ENCODE peak calls at places on chromosomes 1 and 21, in nine cellular contexts. M is tibial artery, L is fibroblast of lung, G is fibroblast of pulmonary artery, B is GM12865, Y is BE2C, D is breast epithelium, Q is lung, I is HFFc6. Z is an unnamed sample.

GRCh38 chr1:201630582-201630981 is 91.7 kb downstream of the NAV1 start:
- DNase-seq in D (no peak), L (no peak), M (no peak), Y (no peak), Q (no peak), B (no peak), G (no peak), I (no peak), Z (no peak)

GRCh38 chr1:20702416-20702815 is 15.4 kb downstream of the KIF17 start:
- DNase-seq in L (peak), M (no peak), I (peak), B (no peak), G (peak), D (no peak), Q (no peak), Y (no peak), Z (no peak)

GRCh38 chr21:13937236-13937635 is 273.5 kb downstream of the LIPI start:
- DNase-seq in Y (no peak), I (no peak), Q (no peak), L (no peak), B (no peak), M (no peak), G (no peak), D (no peak), Z (peak)

GRCh38 chr1:220999872-221000863 is 120.9 kb downstream of the HLX start:
- DNase-seq in G (peak), I (no peak), Y (no peak), B (no peak), D (no peak), L (peak), M (no peak), Q (peak), Z (no peak)

GRCh38 chr1:225596152-225596551 is 56.8 kb downstream of the ENAH start:
- DNase-seq in B (no peak), I (no peak), D (no peak), L (no peak), M (no peak), Y (no peak), G (no peak), Q (no peak), Z (no peak)

GRCh38 chr1:235295902-235296350 is 32.1 kb downstream of the ARID4B start:
- DNase-seq in M (no peak), L (peak), I (peak), D (peak), Q (no peak), B (no peak), Y (no peak), G (peak), Z (no peak)

GRCh38 chr21:45278156-45278911 is 9.4 kb downstream of the POFUT2 start:
- DNase-seq in G (no peak), Y (no peak), M (peak), Q (no peak), D (no peak), B (no peak), I (no peak), L (no peak), Z (no peak)

GRCh38 chr1:3656450-3657095 is 4.3 kb downstream of the TP73 start:
- DNase-seq in Q (no peak), I (no peak), B (peak), L (no peak), Y (no peak), G (no peak), M (no peak), D (no peak), Z (no peak)

GRCh38 chr1:58883037-58883887 is 99.4 kb upstream of the JUN start:
- DNase-seq in Q (peak), I (peak), M (peak), D (peak), B (no peak), G (peak), Y (no peak), L (peak), Z (no peak)

GRCh38 chr1:32242341-32242851 is 4.6 kb upstream of the FAM167B start:
- DNase-seq in G (peak), D (no peak), I (no peak), B (peak), M (no peak), L (peak), Q (no peak), Y (no peak), Z (no peak)

GRCh38 chr1:12595839-12596821 is 21.9 kb downstream of the DHRS3 start:
- DNase-seq in G (peak), I (peak), Y (peak), Q (peak), M (peak), B (peak), D (peak), L (peak), Z (no peak)

GRCh38 chr21:46067505-46068201 is 30.3 kb upstream of the COL6A2 start:
- DNase-seq in B (no peak), Q (no peak), L (no peak), D (no peak), I (no peak), M (peak), Y (no peak), G (no peak), Z (peak)

GRCh38 chr1:245051349-245052221 is 103.2 kb upstream of the KIF26B start:
- DNase-seq in I (no peak), G (peak), L (peak), Y (peak), B (no peak), M (no peak), D (no peak), Q (peak), Z (no peak)

GRCh38 chr1:18766328-18766727 is 93.1 kb downstream of the TAS1R2 start:
- DNase-seq in B (no peak), G (no peak), D (no peak), M (no peak), I (no peak), Y (no peak), Q (no peak), L (no peak), Z (no peak)

GRCh38 chr1:70805641-70806040 is 242.0 kb downstream of the PTGER3 start:
- DNase-seq in I (no peak), D (no peak), M (no peak), L (no peak), Y (no peak), G (no peak), Q (no peak), B (no peak), Z (no peak)

GRCh38 chr1:201221201-201221846 is 30.7 kb downstream of the IGFN1 start:
- DNase-seq in G (no peak), Q (peak), B (no peak), D (no peak), M (no peak), I (no peak), L (no peak), Y (no peak), Z (no peak)

GRCh38 chr1:18939398-18940302 is 16.8 kb downstream of the IFFO2 start:
- DNase-seq in G (peak), Q (no peak), L (no peak), I (peak), Y (no peak), M (no peak), D (no peak), B (no peak), Z (no peak)

GRCh38 chr1:32915766-32916455 is 14.7 kb upstream of the TMEM54 start:
- DNase-seq in B (no peak), G (no peak), Q (no peak), M (no peak), D (no peak), Y (no peak), I (no peak), L (no peak), Z (no peak)

GRCh38 chr1:23751050-23751814 is 8.0 kb downstream of the ELOA start:
- DNase-seq in B (peak), L (peak), Y (peak), G (peak), M (no peak), I (peak), Q (peak), D (no peak), Z (no peak)

GRCh38 chr1:206909167-206909882 is 12.1 kb downstream of the IL24 start:
- DNase-seq in B (no peak), M (peak), L (no peak), Y (peak), G (peak), I (no peak), Q (peak), D (peak), Z (no peak)

GRCh38 chr1:29713857-29714256 is 477.5 kb downstream of the PTPRU start:
- DNase-seq in I (no peak), D (no peak), B (no peak), M (no peak), G (peak), Q (no peak), Y (no peak), L (peak), Z (no peak)

GRCh38 chr1:56506314-56506743 is 73.0 kb downstream of the PLPP3 start:
- DNase-seq in D (no peak), Y (peak), B (no peak), L (no peak), M (no peak), Q (peak), G (no peak), I (no peak), Z (no peak)

GRCh38 chr21:26736449-26736848 is 108.8 kb downstream of the ADAMTS1 start:
- DNase-seq in B (no peak), L (no peak), I (no peak), D (no peak), G (no peak), Y (no peak), Q (no peak), M (no peak), Z (no peak)

GRCh38 chr1:42480921-42481320 is 17.8 kb downstream of the CCDC30 start:
- DNase-seq in D (no peak), Q (no peak), Y (no peak), G (no peak), L (no peak), M (no peak), B (no peak), I (no peak), Z (no peak)

GRCh38 chr1:3942416-3943122 is 42.5 kb upstream of the C1orf174 start:
- DNase-seq in Q (no peak), L (no peak), D (no peak), Y (no peak), G (no peak), M (no peak), I (no peak), B (no peak), Z (peak)

GRCh38 chr1:33130297-33130696 is 49.3 kb downstream of the AZIN2 start:
- DNase-seq in G (no peak), I (peak), Y (no peak), B (peak), Q (no peak), M (no peak), L (peak), D (no peak), Z (no peak)

GRCh38 chr1:156652131-156652991 is 10.4 kb downstream of the BCAN start:
- DNase-seq in G (peak), Y (no peak), Q (no peak), M (no peak), I (no peak), B (no peak), L (peak), D (no peak), Z (no peak)

GRCh38 chr21:31921079-31921478 is 48.3 kb downstream of the HUNK start:
- DNase-seq in L (no peak), I (no peak), Y (no peak), Q (no peak), M (no peak), G (no peak), D (no peak), B (no peak), Z (no peak)
- TF ChIP-seq CTCF in L (no peak), I (no peak), Y (no peak), Q (no peak), M (no peak), G (no peak), D (no peak), B (no peak), Z (no peak)

GRCh38 chr1:172647110-172647564 is 11.8 kb upstream of the FASLG start:
- DNase-seq in D (no peak), L (no peak), M (no peak), G (no peak), I (no peak), B (peak), Y (no peak), Q (no peak), Z (no peak)
- TF ChIP-seq CTCF in D (no peak), L (no peak), M (no peak), G (no peak), I (peak), B (no peak), Y (no peak), Q (no peak), Z (no peak)

GRCh38 chr1:93702828-93703183 is 21.2 kb upstream of the BCAR3 start:
- DNase-seq in I (no peak), L (peak), B (no peak), Y (no peak), Q (no peak), M (no peak), D (no peak), G (no peak), Z (no peak)
- TF ChIP-seq CTCF in I (peak), L (no peak), B (no peak), Y (peak), Q (no peak), M (no peak), D (no peak), G (peak), Z (no peak)

GRCh38 chr1:5637171-5637570 is 355.1 kb downstream of the NPHP4 start:
- DNase-seq in B (peak), Y (peak), G (no peak), L (no peak), M (no peak), D (no peak), Q (no peak), I (no peak), Z (no peak)
- TF ChIP-seq CTCF in B (peak), Y (peak), G (no peak), L (no peak), M (no peak), D (no peak), Q (no peak), I (peak), Z (peak)

GRCh38 chr1:145855426-145855948 is 3.4 kb downstream of the PIAS3 start:
- DNase-seq in Y (no peak), M (peak), B (peak), L (no peak), Q (no peak), D (no peak), I (no peak), G (no peak), Z (no peak)
- TF ChIP-seq CTCF in Y (no peak), M (no peak), B (peak), L (peak), Q (no peak), D (no peak), I (no peak), G (peak), Z (peak)

DNA sequence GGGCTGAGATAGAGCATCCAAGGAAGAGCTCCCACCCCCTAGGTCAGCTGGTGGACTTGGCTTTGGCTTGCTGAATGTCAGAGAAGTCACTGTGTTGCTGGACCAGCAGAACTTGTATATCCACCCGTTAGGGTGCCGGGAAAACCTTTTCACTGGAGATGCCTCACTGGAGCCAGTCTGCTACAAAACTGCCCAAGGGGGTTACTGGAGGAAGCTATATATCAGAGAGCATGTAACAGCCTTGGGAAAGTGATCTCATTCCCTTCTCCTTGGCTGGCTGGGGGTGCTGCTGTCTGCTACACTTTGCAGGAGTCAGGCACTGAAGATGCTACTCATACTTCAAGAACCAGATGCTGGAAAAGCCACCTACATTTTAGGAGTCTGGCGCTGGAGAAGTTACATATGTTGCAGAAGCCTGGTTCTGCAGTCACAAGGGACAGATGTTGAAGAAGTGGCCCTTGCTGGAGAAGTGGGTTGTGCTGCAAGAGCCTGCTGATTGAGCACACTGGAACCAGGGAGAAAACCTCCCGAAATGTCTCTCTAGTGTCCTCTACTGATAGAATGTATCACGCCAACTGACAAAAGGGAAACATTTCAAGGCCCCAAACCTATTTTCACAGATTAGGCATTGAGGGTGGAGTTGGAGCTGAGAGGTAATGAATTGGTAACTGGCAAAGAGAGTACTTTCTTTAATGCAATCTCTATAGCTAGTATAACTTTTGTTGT is 250.6 kb downstream of the SPATA17 start:
- DNase-seq in Q (no peak), B (no peak), I (no peak), M (no peak), Y (no peak), G (no peak), D (no peak), L (peak), Z (no peak)
- TF ChIP-seq CTCF in Q (no peak), B (no peak), I (no peak), M (no peak), Y (no peak), G (no peak), D (no peak), L (no peak), Z (no peak)

GRCh38 chr1:246609632-246610031 is 43.4 kb downstream of the CNST start:
- DNase-seq in M (no peak), L (no peak), B (no peak), I (peak), D (no peak), Q (no peak), G (peak), Y (no peak), Z (no peak)

GRCh38 chr1:246613131-246613758 is 47.0 kb downstream of the CNST start:
- DNase-seq in G (no peak), L (no peak), Q (no peak), M (no peak), D (no peak), I (no peak), B (no peak), Y (no peak), Z (no peak)

GRCh38 chr1:246607466-246607865 is 41.2 kb downstream of the CNST start:
- DNase-seq in D (no peak), B (no peak), Y (no peak), I (no peak), G (no peak), L (no peak), Q (no peak), M (no peak), Z (no peak)

DNA sequence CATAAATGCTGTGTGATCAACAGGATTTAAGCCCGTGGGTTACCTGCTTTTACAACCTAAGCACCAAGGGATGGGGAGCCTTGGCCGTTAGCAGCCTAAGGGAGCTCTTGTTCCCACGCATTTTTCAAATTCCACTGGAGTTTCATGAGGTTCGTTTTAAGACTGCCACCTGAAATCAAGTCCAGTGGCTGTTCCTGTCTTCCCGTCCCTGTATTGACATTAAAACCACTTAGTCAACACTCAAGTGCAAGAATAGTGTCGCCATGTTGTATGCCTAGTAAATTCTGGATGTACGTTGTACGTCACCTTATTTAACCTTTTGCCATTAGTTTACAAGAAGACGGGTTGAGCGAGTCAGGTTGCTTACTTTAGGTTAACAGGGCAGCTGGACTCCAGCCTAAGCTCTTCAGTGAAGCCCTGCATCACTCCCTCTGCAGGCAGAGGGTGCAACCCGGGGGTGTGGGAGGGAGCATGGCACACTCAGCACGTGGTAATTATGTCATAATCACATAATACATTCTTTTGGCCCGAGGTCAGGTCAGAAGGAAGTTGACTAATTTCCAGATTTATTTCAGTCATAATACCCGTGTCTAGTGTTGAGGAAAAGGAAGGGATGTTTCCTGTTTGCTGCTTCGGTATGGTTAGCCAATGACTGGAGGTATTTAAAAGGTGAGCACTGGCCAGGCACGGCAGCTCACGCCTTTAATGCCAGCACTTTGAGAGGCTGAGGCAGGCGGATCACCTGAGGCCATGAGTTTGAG is 42.5 kb downstream of the CNST start:
- DNase-seq in Y (no peak), B (peak), M (no peak), I (peak), D (peak), L (peak), G (peak), Q (peak), Z (no peak)
- TF ChIP-seq CTCF in Y (peak), B (no peak), M (peak), I (peak), D (no peak), L (peak), G (peak), Q (no peak), Z (peak)

Z was measured in chondrocyte.